ENCODE peak calls at places on chromosomes 16 and 17, in nine cellular contexts. T is T-helper 1 cell; N is ACHN; B is B cell; G is NCI-H1105 treated with DMSO at 0.1 percent for 48 hours; C is stimulated activated CD4-positive, alpha-beta T cell treated with anti-CD3 and anti-CD28 coated beads, TNF-alpha, amount 100 ng/mL, for 48 hours; V is OCI-LY7; U is NCI-H1092 treated with DMSO at 0.1 percent for 48 hours; Y is NCI-H1694 treated with DMSO at 0.1 percent for 48 hours. L is an unnamed sample.

GRCh38 chr16:14449334-14449733 is 180.7 kb downstream of the PARN start:
- DNase-seq in T (no peak), C (no peak), U (no peak), V (no peak), G (no peak), N (no peak), Y (no peak), B (no peak), L (no peak)

GRCh38 chr16:69132424-69133252 is at the start of the genes CHTF8 and UTP4:
- DNase-seq in C (peak), U (peak), B (peak), N (peak), T (peak), G (peak), V (peak), Y (peak), L (peak)

GRCh38 chr16:22813223-22813945 is 578 bp upstream of the HS3ST2 start:
- DNase-seq in V (no peak), Y (no peak), G (peak), U (no peak), N (peak), T (no peak), B (peak), C (peak), L (peak)

GRCh38 chr16:69396187-69397061 is 10.6 kb upstream of the TERF2 start:
- DNase-seq in V (peak), T (peak), Y (peak), G (peak), N (peak), U (peak), B (peak), C (peak), L (no peak)

GRCh38 chr17:13600475-13601316 is 1.0 kb downstream of the HS3ST3A1 start:
- DNase-seq in B (no peak), V (no peak), Y (no peak), T (no peak), C (no peak), G (no peak), N (no peak), U (no peak), L (peak)

GRCh38 chr17:79371984-79372383 is 238.9 kb downstream of the RBFOX3 start:
- DNase-seq in Y (no peak), U (no peak), T (no peak), C (no peak), V (no peak), N (no peak), B (no peak), G (no peak), L (no peak)

GRCh38 chr16:82660078-82660645 is 33.4 kb downstream of the CDH13 start:
- DNase-seq in T (no peak), C (peak), B (no peak), G (no peak), N (no peak), U (no peak), Y (no peak), V (no peak), L (no peak)

GRCh38 chr17:2123467-2124251 is 68.8 kb downstream of the HIC1 start:
- DNase-seq in C (no peak), Y (no peak), V (peak), T (no peak), N (no peak), G (no peak), B (peak), U (no peak), L (no peak)

GRCh38 chr17:64020068-64020766 is at the start of gene ICAM2:
- DNase-seq in U (peak), Y (no peak), T (peak), N (peak), G (no peak), B (peak), V (peak), C (peak), L (no peak)

GRCh38 chr16:67537636-67538591 is 9.3 kb downstream of the RIPOR1 start:
- DNase-seq in Y (no peak), T (peak), G (no peak), B (peak), N (no peak), V (peak), U (no peak), C (no peak), L (peak)

GRCh38 chr16:23182675-23183485 is at the start of gene SCNN1G:
- DNase-seq in U (no peak), Y (no peak), N (peak), C (no peak), V (no peak), T (no peak), B (peak), G (peak), L (peak)

GRCh38 chr17:83190601-83191387 is 111.4 kb downstream of the METRNL start:
- DNase-seq in V (no peak), N (no peak), T (no peak), B (no peak), Y (no peak), U (no peak), G (no peak), C (no peak), L (no peak)

GRCh38 chr17:4880850-4881249 is 18.5 kb upstream of the C17orf107 start:
- DNase-seq in T (no peak), N (no peak), U (no peak), V (no peak), Y (no peak), G (no peak), C (no peak), B (no peak), L (no peak)

GRCh38 chr17:8150194-8151119 is 1.7 kb downstream of the PER1 start:
- DNase-seq in B (no peak), Y (no peak), N (no peak), G (no peak), V (no peak), T (no peak), U (no peak), C (no peak), L (no peak)

GRCh38 chr17:59723607-59724006 is 16.2 kb downstream of the VMP1 start:
- DNase-seq in N (no peak), Y (no peak), C (no peak), G (no peak), T (no peak), U (no peak), B (no peak), V (no peak), L (no peak)

GRCh38 chr16:66152841-66153525 is 213.5 kb upstream of the CDH5 start:
- DNase-seq in V (no peak), C (no peak), B (no peak), N (no peak), T (no peak), U (no peak), Y (no peak), G (no peak), L (no peak)

GRCh38 chr17:35944151-35944550 is 638 bp upstream of the LYZL6 start:
- DNase-seq in V (no peak), G (no peak), N (no peak), C (no peak), U (no peak), Y (no peak), B (no peak), T (no peak), L (no peak)

GRCh38 chr17:78724999-78725398 is 57.1 kb downstream of the CYTH1 start:
- DNase-seq in U (no peak), G (no peak), Y (no peak), B (no peak), C (no peak), N (no peak), V (no peak), T (no peak), L (no peak)

GRCh38 chr16:12425134-12425941 is 378.3 kb downstream of the CPPED1 start:
- DNase-seq in G (no peak), B (no peak), N (no peak), Y (no peak), T (no peak), C (no peak), V (no peak), U (no peak), L (no peak)

GRCh38 chr17:1977583-1978395 is 47.3 kb downstream of the RTN4RL1 start:
- DNase-seq in T (no peak), C (no peak), N (no peak), Y (no peak), U (no peak), V (no peak), B (no peak), G (no peak), L (no peak)

GRCh38 chr16:85878875-85879274 is 20.1 kb upstream of the IRF8 start:
- DNase-seq in Y (no peak), T (no peak), V (no peak), G (no peak), N (peak), C (no peak), B (no peak), U (no peak), L (no peak)

GRCh38 chr16:4103741-4104140 is 12.5 kb downstream of the ADCY9 start:
- DNase-seq in N (no peak), U (no peak), C (no peak), G (no peak), Y (no peak), B (no peak), T (no peak), V (no peak), L (no peak)

GRCh38 chr17:76524598-76525512 is 12.7 kb downstream of the CYGB start:
- DNase-seq in C (no peak), Y (no peak), N (no peak), V (no peak), G (no peak), U (no peak), T (no peak), B (no peak), L (no peak)

GRCh38 chr17:549197-550040 is 165.2 kb downstream of the VPS53 start:
- DNase-seq in U (no peak), T (no peak), V (no peak), Y (peak), C (no peak), N (peak), B (no peak), G (peak), L (no peak)

GRCh38 chr17:10875984-10876555 is 38.2 kb upstream of the PIRT start:
- DNase-seq in T (no peak), G (peak), N (peak), B (peak), Y (no peak), V (peak), C (no peak), U (peak), L (peak)

GRCh38 chr17:27601975-27602302 is 29.0 kb upstream of the LGALS9 start:
- DNase-seq in G (no peak), N (no peak), B (no peak), Y (no peak), T (no peak), C (no peak), U (no peak), V (no peak), L (no peak)

GRCh38 chr17:20281860-20282259 is 185.5 kb downstream of the LGALS9B start:
- DNase-seq in G (no peak), N (no peak), U (no peak), B (no peak), Y (no peak), C (no peak), T (no peak), V (no peak), L (no peak)

GRCh38 chr16:568401-569258 is 1.1 kb upstream of the PIGQ start:
- DNase-seq in B (no peak), N (no peak), T (no peak), Y (no peak), U (no peak), V (no peak), C (no peak), G (no peak), L (no peak)

GRCh38 chr17:6708357-6708961 is 4.7 kb downstream of the SLC13A5 start:
- DNase-seq in B (no peak), T (no peak), Y (no peak), N (no peak), C (no peak), G (no peak), V (no peak), U (no peak), L (no peak)

GRCh38 chr16:85639529-85640253 is 26.6 kb downstream of the GSE1 start:
- DNase-seq in U (peak), V (no peak), N (no peak), C (no peak), T (no peak), B (no peak), Y (peak), G (no peak), L (no peak)

L was measured in GM12891.